ENCODE peak calls at places on chromosomes 4 and X, in nine cellular contexts. J is hepatic stellate cell, D is lung, H is GM10248, E is pons, V is GM03348, P is ureter, Q is foreskin fibroblast, X is cardiac fibroblast. G is an unnamed sample.

GRCh38 chrX:22081475-22082092 is 49.5 kb downstream of the PHEX start:
- DNase-seq in J (peak), H (no peak), D (peak), Q (peak), E (no peak), V (peak), X (peak), P (peak), G (peak)

GRCh38 chrX:123422875-123423274 is 238.8 kb downstream of the GRIA3 start:
- DNase-seq in J (no peak), E (peak), P (no peak), X (peak), H (no peak), Q (peak), V (peak), D (no peak), G (peak)

GRCh38 chr4:149605601-149606378 is 209.9 kb downstream of the IQCM start:
- DNase-seq in X (no peak), J (no peak), D (no peak), H (no peak), V (peak), E (no peak), Q (peak), P (no peak), G (no peak)

GRCh38 chr4:38016698-38017097 is 56.5 kb downstream of the PTTG2 start:
- DNase-seq in X (no peak), J (no peak), P (no peak), D (no peak), Q (no peak), E (no peak), H (no peak), V (no peak), G (no peak)

GRCh38 chrX:318068-318738 is 393 bp downstream of the GTPBP6 start:
- DNase-seq in Q (peak), D (peak), V (peak), P (peak), J (peak), X (peak), H (peak), E (peak), G (peak)

GRCh38 chrX:44012484-44013096 is 39.4 kb upstream of the NDP start:
- DNase-seq in E (peak), X (peak), D (peak), H (no peak), V (peak), Q (peak), P (peak), J (no peak), G (peak)

GRCh38 chr4:7630559-7631287 is 196.0 kb upstream of the PSAPL1 start:
- DNase-seq in V (peak), H (no peak), P (no peak), E (no peak), D (no peak), X (peak), J (peak), Q (peak), G (peak)

GRCh38 chrX:154460326-154460725 is 2.2 kb downstream of the PLXNA3 start:
- DNase-seq in P (no peak), H (no peak), Q (peak), E (no peak), D (no peak), X (no peak), V (peak), J (no peak), G (no peak)

GRCh38 chr4:76251448-76252270 is at the start of gene FAM47E:
- DNase-seq in D (peak), E (peak), J (peak), H (peak), Q (peak), P (peak), X (peak), V (peak), G (peak)

GRCh38 chr4:184934961-184935360 is 83.3 kb upstream of the HELT start:
- DNase-seq in D (no peak), V (no peak), J (no peak), E (no peak), H (no peak), Q (no peak), P (no peak), X (no peak), G (no peak)

GRCh38 chr4:188178276-188178675 is 39.0 kb downstream of the TRIML1 start:
- DNase-seq in H (no peak), P (no peak), E (no peak), V (peak), D (no peak), J (no peak), Q (peak), X (no peak), G (no peak)

GRCh38 chr4:184450045-184450444 is 24.3 kb downstream of the IRF2 start:
- DNase-seq in Q (peak), E (no peak), D (no peak), H (no peak), X (peak), V (peak), P (no peak), J (peak), G (peak)

GRCh38 chr4:156983366-156983765 is 11.8 kb upstream of the PDGFC start:
- DNase-seq in Q (peak), P (no peak), H (no peak), D (no peak), J (no peak), X (peak), E (no peak), V (peak), G (no peak)

GRCh38 chr4:95572304-95572991 is 23.7 kb upstream of the UNC5C start:
- DNase-seq in J (no peak), X (peak), V (no peak), D (peak), Q (no peak), E (no peak), H (no peak), P (peak), G (no peak)

GRCh38 chr4:113141901-113142346 is 92.5 kb downstream of the ANK2 start:
- DNase-seq in Q (peak), P (no peak), E (peak), V (peak), H (no peak), X (peak), J (peak), D (no peak), G (peak)

GRCh38 chr4:120025516-120025915 is 41.1 kb downstream of the MAD2L1 start:
- DNase-seq in X (no peak), P (no peak), V (no peak), H (no peak), D (no peak), J (no peak), Q (peak), E (no peak), G (peak)

GRCh38 chrX:124086411-124086810 is 124.9 kb downstream of the STAG2 start:
- DNase-seq in H (no peak), P (no peak), Q (no peak), X (no peak), D (no peak), E (no peak), V (no peak), J (no peak), G (no peak)

GRCh38 chr4:113450681-113451080 is 310.9 kb downstream of the CAMK2D start:
- DNase-seq in P (no peak), V (no peak), H (no peak), X (no peak), J (no peak), D (no peak), Q (no peak), E (no peak), G (no peak)

GRCh38 chr4:14908635-14909034 is 93.6 kb upstream of the CPEB2 start:
- DNase-seq in J (no peak), X (no peak), Q (peak), H (no peak), D (no peak), P (no peak), E (no peak), V (no peak), G (no peak)

GRCh38 chr4:40720351-40720750 is 29.4 kb upstream of the NSUN7 start:
- DNase-seq in H (no peak), P (no peak), V (no peak), E (no peak), X (no peak), D (no peak), J (no peak), Q (no peak), G (no peak)

GRCh38 chr4:37682701-37683401 is 3.3 kb downstream of the RELL1 start:
- DNase-seq in D (no peak), E (no peak), P (no peak), X (no peak), J (peak), V (no peak), Q (no peak), H (peak), G (no peak)

GRCh38 chr4:103036169-103036568 is 16.7 kb upstream of the SLC9B1 start:
- DNase-seq in H (no peak), X (no peak), V (no peak), P (no peak), Q (no peak), D (no peak), J (no peak), E (no peak), G (no peak)

GRCh38 chr4:3416821-3417221 is 24.9 kb upstream of the HGFAC start:
- DNase-seq in P (no peak), J (no peak), D (no peak), V (no peak), Q (no peak), H (no peak), E (no peak), X (no peak), G (no peak)

GRCh38 chr4:56701156-56701471 is 20.0 kb upstream of the HOPX start:
- DNase-seq in V (no peak), P (no peak), E (no peak), H (no peak), J (no peak), X (no peak), Q (no peak), D (no peak), G (no peak)

GRCh38 chr4:38785041-38785790 is 2.4 kb upstream of the TLR10 start:
- DNase-seq in J (no peak), D (no peak), X (no peak), Q (no peak), E (no peak), V (no peak), P (no peak), H (no peak), G (no peak)

GRCh38 chr4:73842696-73843095 is 6.2 kb downstream of the CXCL6 start:
- DNase-seq in Q (no peak), V (no peak), E (no peak), P (no peak), X (no peak), H (no peak), J (no peak), D (no peak), G (no peak)

GRCh38 chr4:132108784-132109183 is 1040.3 kb upstream of the PCDH10 start:
- DNase-seq in E (no peak), H (no peak), X (peak), Q (peak), J (no peak), D (no peak), V (no peak), P (no peak), G (peak)

GRCh38 chr4:11297627-11298026 is 131.1 kb downstream of the HS3ST1 start:
- DNase-seq in X (no peak), Q (no peak), E (no peak), D (no peak), P (no peak), H (no peak), J (no peak), V (no peak), G (no peak)

GRCh38 chrX:69033936-69034335 is 131.3 kb downstream of the PJA1 start:
- DNase-seq in P (peak), X (no peak), D (peak), J (no peak), V (no peak), H (no peak), Q (no peak), E (no peak), G (no peak)

G was measured in fibroblast of gingiva.